ENCODE peak calls at places on chromosomes 13 and 19, in four cellular contexts. D is H1, G is GM12878, R is HepG2. M is an unnamed sample. For H3K4me1, the result is how much of the 10 kb centered on the place peaks cover.

GRCh38 chr19:55622242-55622969 is 2.0 kb downstream of the ZNF784 start:
- DNase-seq in G (no peak), D (no peak), R (no peak), M (no peak)

GRCh38 chr13:86757236-86757978 is 913.8 kb upstream of the SLITRK5 start:
- DNase-seq in D (peak), R (no peak), G (no peak), M (peak)

GRCh38 chr19:14369399-14370168 is 11.7 kb upstream of the ADGRE5 start:
- DNase-seq in R (no peak), D (no peak), G (no peak), M (no peak)

GRCh38 chr13:98454389-98454881 is 122.5 kb downstream of the STK24 start:
- DNase-seq in D (no peak), G (no peak), R (peak), M (no peak)

GRCh38 chr19:14081797-14082674 is 3.5 kb downstream of the C19orf67 start:
- DNase-seq in D (no peak), G (no peak), R (no peak), M (no peak)

GRCh38 chr19:43354305-43354627 is 780 bp downstream of the CD177 start:
- DNase-seq in D (peak), G (no peak), R (no peak), M (no peak)

GRCh38 chr19:10260141-10260584 is 8.1 kb downstream of the MRPL4 start:
- DNase-seq in R (peak), G (no peak), D (no peak), M (no peak)

GRCh38 chr13:77919351-77920294 is 992 bp upstream of the EDNRB start:
- DNase-seq in D (peak), G (no peak), R (no peak), M (no peak)

GRCh38 chr19:1400281-1401137 is 833 bp downstream of the GAMT start:
- DNase-seq in R (peak), G (no peak), D (no peak), M (no peak)

GRCh38 chr19:3868770-3869456 is at the start of gene ZFR2:
- DNase-seq in R (no peak), G (no peak), D (peak), M (peak)

GRCh38 chr13:44555207-44555606 is 20.9 kb downstream of the TSC22D1 start:
- DNase-seq in D (no peak), G (no peak), R (no peak), M (no peak)

GRCh38 chr13:50809133-50810090 is 34.1 kb downstream of the DLEU7 start:
- DNase-seq in R (no peak), G (no peak), D (no peak), M (no peak)

GRCh38 chr19:18097993-18098890 is 664 bp downstream of the MAST3 start:
- DNase-seq in R (no peak), D (no peak), G (no peak), M (no peak)

GRCh38 chr13:42333613-42334328 is 61.8 kb downstream of the AKAP11 start:
- DNase-seq in G (no peak), D (peak), R (peak), M (no peak)

GRCh38 chr13:99690426-99691189 is 189.3 kb downstream of the TM9SF2 start:
- DNase-seq in G (no peak), D (no peak), R (no peak), M (no peak)

GRCh38 chr13:23867027-23867491 is 22.1 kb downstream of the MIPEP start:
- DNase-seq in D (no peak), R (no peak), G (no peak), M (no peak)

GRCh38 chr13:31943591-31943990 is 88.0 kb upstream of the FRY start:
- DNase-seq in D (no peak), R (no peak), G (no peak), M (no peak)

GRCh38 chr19:1177322-1178114 is 3.5 kb upstream of the SBNO2 start:
- DNase-seq in D (no peak), G (no peak), R (no peak), M (no peak)

GRCh38 chr13:31485651-31486051 is 253.7 kb upstream of the RXFP2 start:
- DNase-seq in D (no peak), R (no peak), G (no peak), M (no peak)

GRCh38 chr13:61095885-61096284 is 319.8 kb downstream of the PCDH20 start:
- DNase-seq in R (no peak), D (no peak), G (no peak), M (no peak)

GRCh38 chr19:23055946-23056345 is 53.0 kb upstream of the ZNF728 start:
- DNase-seq in R (no peak), D (no peak), G (no peak), M (no peak)

GRCh38 chr19:40811478-40812341 is 12.7 kb downstream of the EGLN2 start:
- DNase-seq in G (no peak), R (no peak), D (no peak), M (no peak)

GRCh38 chr19:58217069-58217481 is 11.6 kb upstream of the ZNF544 start:
- DNase-seq in G (no peak), D (no peak), R (no peak), M (no peak)

GRCh38 chr19:58217607-58218391 is 10.9 kb upstream of the ZNF544 start:
- DNase-seq in R (no peak), G (no peak), D (no peak), M (no peak)

GRCh38 chr19:58209577-58209976 is 19.1 kb upstream of the ZNF544 start:
- DNase-seq in D (no peak), R (no peak), G (no peak), M (no peak)

GRCh38 chr19:58213075-58213369 is 15.7 kb upstream of the ZNF544 start:
- DNase-seq in D (no peak), G (no peak), R (no peak), M (no peak)

GRCh38 chr19:58212336-58213074 is 16.2 kb upstream of the ZNF544 start:
- DNase-seq in D (no peak), R (no peak), G (no peak), M (no peak)
- TF ChIP-seq SUZ12 in D (no peak), R (no peak), G (no peak), M (no peak)

DNA sequence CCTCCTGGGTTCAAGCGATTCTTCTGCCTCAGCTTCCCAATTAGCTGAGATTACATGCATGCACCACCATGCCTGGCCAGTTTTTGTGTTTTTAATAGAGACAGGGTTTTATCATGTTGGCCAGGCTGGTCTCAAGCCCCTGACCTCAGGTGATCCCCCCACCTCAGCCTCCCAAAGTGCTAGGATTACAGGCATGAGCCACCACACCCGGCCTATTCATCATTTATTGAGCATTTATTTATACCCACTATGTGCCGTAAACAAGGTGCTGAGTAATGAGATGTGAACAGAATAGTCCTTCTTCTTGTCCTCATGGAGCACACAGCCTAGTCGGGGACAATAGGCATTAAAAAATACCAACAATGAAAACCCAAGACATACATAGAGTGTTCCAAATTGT is 25.6 kb downstream of the ACTN4 start:
- DNase-seq in R (no peak), G (no peak), D (no peak), M (no peak)
- H3K4me1 ChIP-seq in R (half or more), G (half or more), D (under half), M (under half)

GRCh38 chr19:27654266-27654990 is 1558.5 kb downstream of the UQCRFS1 start:
- DNase-seq in D (no peak), R (no peak), G (no peak), M (no peak)
- TF ChIP-seq SUZ12 in D (no peak), R (no peak), G (no peak), M (no peak)

GRCh38 chr19:13033819-13034611 is 38.7 kb downstream of the NFIX start:
- DNase-seq in G (no peak), R (peak), D (peak), M (no peak)
- H3K4me1 ChIP-seq in G (under half), R (half or more), D (under half), M (under half)

GRCh38 chr13:103716689-103717088 is 650.5 kb upstream of the SLC10A2 start:
- DNase-seq in G (no peak), R (no peak), D (no peak), M (no peak)
- TF ChIP-seq SUZ12 in G (no peak), R (no peak), D (no peak), M (no peak)

GRCh38 chr13:27295660-27296059 is 25.0 kb downstream of the RASL11A start:
- DNase-seq in D (no peak), G (no peak), R (no peak), M (no peak)

GRCh38 chr13:27295096-27295495 is 24.5 kb downstream of the RASL11A start:
- DNase-seq in D (no peak), G (no peak), R (no peak), M (no peak)

GRCh38 chr13:27293873-27294515 is 23.4 kb downstream of the RASL11A start:
- DNase-seq in G (no peak), D (no peak), R (no peak), M (no peak)

GRCh38 chr13:27290715-27291114 is 20.1 kb downstream of the RASL11A start:
- DNase-seq in R (no peak), G (no peak), D (no peak), M (no peak)

GRCh38 chr13:27293051-27293691 is 22.5 kb downstream of the RASL11A start:
- DNase-seq in G (no peak), R (no peak), D (no peak), M (no peak)
- H3K4me1 ChIP-seq in G (under half), R (under half), D (under half), M (under half)

M was measured in NT2/D1.